ENCODE peak calls at places on chromosome 13, in four cellular contexts. Z is GM23338, M is body of pancreas, R is heart left ventricle. K is an unnamed sample.
A peak's percentile ranks its signal among the peaks of the same experiment; 100 is the strongest.

GRCh38 chr13:45500492-45501174 is 35.9 kb downstream of the COG3 start:
- DNase-seq in M (no peak), Z (no peak), R (no peak), K (no peak)

GRCh38 chr13:24668511-24668910 is 11.7 kb upstream of the ATP12A start:
- DNase-seq in Z (no peak), R (no peak), M (no peak), K (no peak)

GRCh38 chr13:41942462-41943094 is 18.3 kb downstream of the VWA8 start:
- DNase-seq in R (no peak), Z (peak; percentile 73), M (no peak), K (no peak)

GRCh38 chr13:83003185-83003584 is 879.1 kb downstream of the SLITRK1 start:
- DNase-seq in M (no peak), Z (no peak), R (no peak), K (no peak)

GRCh38 chr13:113078895-113079720 is 26.5 kb upstream of the F7 start:
- DNase-seq in R (peak; percentile 20), Z (no peak), M (no peak), K (no peak)

GRCh38 chr13:34143637-34144036 is 325.7 kb downstream of the RFC3 start:
- DNase-seq in R (no peak), Z (no peak), M (no peak), K (no peak)

GRCh38 chr13:73464758-73465628 is 406.2 kb downstream of the KLF5 start:
- DNase-seq in R (no peak), Z (no peak), M (no peak), K (no peak)

GRCh38 chr13:31036717-31037116 is 104.3 kb downstream of the TEX26 start:
- DNase-seq in M (no peak), Z (no peak), R (no peak), K (no peak)

GRCh38 chr13:46094478-46094877 is 10.4 kb downstream of the CPB2 start:
- DNase-seq in Z (no peak), M (no peak), R (no peak), K (no peak)

GRCh38 chr13:32150794-32151193 is 119.2 kb downstream of the FRY start:
- DNase-seq in M (peak; percentile 30), Z (no peak), R (peak; percentile 83), K (peak; percentile 78)

GRCh38 chr13:93727301-93728141 is 500.9 kb downstream of the GPC6 start:
- DNase-seq in R (no peak), M (no peak), Z (no peak), K (no peak)

GRCh38 chr13:59340151-59340550 is 823.6 kb downstream of the DIAPH3 start:
- DNase-seq in M (no peak), Z (no peak), R (no peak), K (no peak)

GRCh38 chr13:98285317-98285716 is 108.2 kb upstream of the RNF113B start:
- DNase-seq in Z (no peak), R (no peak), M (no peak), K (no peak)

GRCh38 chr13:45208132-45208531 is 7.3 kb upstream of the KCTD4 start:
- DNase-seq in Z (no peak), M (no peak), R (no peak), K (no peak)

GRCh38 chr13:100392709-100393630 is 195.6 kb downstream of the GGACT start:
- DNase-seq in R (peak; percentile 85), M (peak; percentile 81), Z (peak; percentile 67), K (peak; percentile 56)

GRCh38 chr13:49000247-49000646 is 24.5 kb downstream of the FNDC3A start:
- DNase-seq in Z (no peak), R (no peak), M (no peak), K (no peak)

GRCh38 chr13:97286317-97287046 is 64.3 kb downstream of the MBNL2 start:
- DNase-seq in R (no peak), M (no peak), Z (no peak), K (no peak)

GRCh38 chr13:42907745-42908144 is 84.3 kb downstream of the EPSTI1 start:
- DNase-seq in M (no peak), R (no peak), Z (no peak), K (no peak)

GRCh38 chr13:113143466-113144254 is 14.8 kb upstream of the PROZ start:
- DNase-seq in M (no peak), R (no peak), Z (no peak), K (no peak)

GRCh38 chr13:84821261-84821660 is 939.0 kb upstream of the SLITRK1 start:
- DNase-seq in R (no peak), Z (no peak), M (no peak), K (no peak)

GRCh38 chr13:94710081-94710809 is 2.1 kb downstream of the SOX21 start:
- DNase-seq in M (no peak), R (no peak), Z (peak; percentile 53), K (no peak)

DNA sequence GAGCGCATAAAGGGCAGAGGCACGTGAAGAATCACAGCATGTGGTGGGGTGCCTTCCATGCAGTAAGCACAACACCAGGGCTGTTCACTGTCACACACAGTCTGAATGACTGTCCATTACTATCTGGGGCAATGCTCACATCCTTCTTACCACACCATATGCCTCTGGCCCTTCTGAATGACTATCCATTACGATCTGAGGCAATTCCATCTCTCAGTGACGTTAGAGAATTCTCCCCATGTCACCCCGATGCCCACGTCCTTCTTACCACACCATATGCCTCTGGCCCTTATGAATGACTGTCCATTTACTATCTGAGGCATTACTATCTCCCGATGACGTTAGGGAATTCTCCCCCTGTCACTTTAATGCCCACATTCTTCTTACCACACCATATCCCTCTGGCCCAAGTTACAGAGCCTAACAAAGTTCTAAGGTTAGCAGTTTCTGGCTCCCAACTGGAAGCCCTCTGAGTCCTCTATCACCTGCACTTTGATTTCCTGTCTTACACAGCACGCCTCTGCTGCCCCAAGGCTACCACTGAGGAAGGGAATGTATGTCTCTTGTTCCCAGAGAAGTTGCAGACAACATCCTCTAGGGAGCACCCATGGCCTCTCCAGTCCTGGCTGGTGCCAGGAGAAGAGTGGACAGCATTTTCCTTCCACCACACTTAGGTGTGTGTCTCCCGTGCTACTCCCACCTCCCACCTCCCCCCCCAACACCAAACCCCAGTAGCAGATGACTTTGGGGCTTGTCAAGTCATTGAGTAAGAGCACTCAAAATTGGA is 154.8 kb downstream of the COG6 start:
- DNase-seq in M (no peak), R (no peak), Z (no peak), K (no peak)
- TF ChIP-seq CTCF in M (no peak), R (no peak), Z (no peak), K (no peak)

DNA sequence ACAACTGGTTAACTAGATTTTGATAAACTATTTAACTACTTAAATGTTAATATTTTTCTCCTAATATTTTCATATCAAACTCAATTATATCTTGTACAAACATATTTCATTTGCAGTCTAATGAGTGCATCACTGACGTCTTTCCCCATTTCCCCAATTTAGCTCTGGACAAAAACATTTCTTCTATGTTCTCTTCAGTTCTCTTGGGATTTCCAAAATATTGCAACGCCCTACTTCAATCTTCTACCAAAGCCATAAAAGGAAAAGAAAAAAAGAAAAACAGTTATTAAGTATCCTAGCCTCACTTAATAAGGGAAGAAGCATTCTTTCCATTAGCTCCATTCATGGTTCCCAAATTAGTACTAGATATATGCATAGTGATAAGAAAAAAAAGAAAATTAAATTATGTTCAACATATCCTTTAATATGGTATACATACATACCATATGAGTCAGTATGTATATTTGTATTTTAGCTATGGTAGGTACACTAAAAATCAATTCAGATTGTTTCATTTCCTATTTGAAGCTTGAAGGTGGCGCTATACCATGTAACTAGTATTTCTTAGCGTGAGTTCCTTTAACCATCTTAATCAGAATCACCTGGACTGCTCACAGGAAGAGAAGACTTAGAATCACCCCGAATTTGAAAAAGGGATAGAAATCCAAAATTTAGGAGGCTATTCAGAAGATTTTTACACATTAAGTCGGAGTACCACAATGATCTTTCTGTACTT is 9.9 kb downstream of the FBXL3 start:
- DNase-seq in Z (peak; percentile 29), M (no peak), R (no peak), K (no peak)
- H3K36me3 ChIP-seq in Z (peaks cover 29% of the 10 kb centered on the region), M (peaks cover 18% of the 10 kb centered on the region), R (peaks cover 84% of the 10 kb centered on the region), K (peaks cover 68% of the 10 kb centered on the region)

DNA sequence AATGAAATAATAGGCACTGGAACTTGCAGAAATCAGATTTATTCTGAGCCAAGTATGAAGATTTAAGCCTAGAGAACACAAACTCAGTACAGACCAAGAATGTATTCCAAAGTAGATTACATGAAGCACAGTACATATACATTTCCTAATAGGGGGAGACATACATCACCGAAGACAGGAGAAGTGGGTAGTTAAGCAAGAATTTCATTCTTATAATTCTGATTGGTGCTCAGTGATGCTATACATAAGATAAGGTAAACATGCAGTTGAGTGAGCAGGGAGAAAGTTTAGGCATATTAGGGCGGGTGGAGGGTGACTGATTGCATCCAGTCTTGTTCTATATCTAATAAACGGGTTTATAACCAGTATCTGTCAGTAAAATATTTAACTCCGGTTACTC is 2218.7 kb downstream of the PCDH9 start:
- DNase-seq in M (no peak), R (no peak), Z (peak; percentile 1), K (no peak)
- TF ChIP-seq CTCF in M (no peak), R (no peak), Z (no peak), K (no peak)

GRCh38 chr13:81020010-81020409 is 679.1 kb upstream of the SPRY2 start:
- DNase-seq in R (no peak), Z (no peak), M (no peak), K (no peak)
- H3K36me3 ChIP-seq in R (no peaks in the 10 kb centered on the region), Z (no peaks in the 10 kb centered on the region), M (no peaks in the 10 kb centered on the region), K (peaks cover 12% of the 10 kb centered on the region)

GRCh38 chr13:25980255-25980654 is 71.6 kb downstream of the SHISA2 start:
- DNase-seq in R (no peak), M (peak; percentile 13), Z (peak; percentile 92), K (no peak)
- TF ChIP-seq CTCF in R (peak; percentile 27), M (no peak), Z (peak; percentile 69), K (peak; percentile 43)